ENCODE peak calls at places on chromosome 6, in seven cellular contexts. U is fibroblast of the aortic adventitia, C is cardiac fibroblast, Y is breast epithelium, D is lower lobe of right lung, H is fibroblast of mammary gland, F is spleen. X is an unnamed sample.
A peak's percentile ranks its signal among the peaks of the same experiment; 100 is the strongest.

GRCh38 chr6:23456396-23456795 is 669.6 kb upstream of the NRSN1 start:
- DNase-seq in D (no peak), F (no peak), U (no peak), Y (no peak), C (no peak), H (peak; percentile 5), X (no peak)

GRCh38 chr6:56802570-56802969 is 152.3 kb upstream of the BEND6 start:
- DNase-seq in H (peak; percentile 57), U (peak; percentile 55), C (peak; percentile 65), Y (no peak), D (no peak), F (no peak), X (no peak)

GRCh38 chr6:11812439-11812838 is 33.8 kb upstream of the ADTRP start:
- DNase-seq in U (peak; percentile 7), D (no peak), F (no peak), C (no peak), H (no peak), Y (no peak), X (no peak)

GRCh38 chr6:109008951-109009760 is 85.5 kb downstream of the SESN1 start:
- DNase-seq in D (peak; percentile 98), F (peak; percentile 99), C (peak; percentile 92), U (peak; percentile 76), H (peak; percentile 78), Y (peak; percentile 93), X (peak; percentile 92)

GRCh38 chr6:143564484-143565017 is 53.0 kb upstream of the FUCA2 start:
- DNase-seq in H (no peak), D (no peak), U (no peak), Y (no peak), C (no peak), F (no peak), X (no peak)

GRCh38 chr6:105270511-105270910 is 90.7 kb upstream of the POPDC3 start:
- DNase-seq in C (no peak), F (no peak), U (peak; percentile 55), Y (no peak), D (no peak), H (peak; percentile 89), X (no peak)

GRCh38 chr6:22036267-22036666 is 260.6 kb downstream of the PRL start:
- DNase-seq in H (no peak), D (no peak), U (no peak), F (no peak), C (no peak), Y (no peak), X (no peak)

GRCh38 chr6:29917843-29918242 is 24.5 kb upstream of the HLA-A start:
- DNase-seq in F (no peak), H (no peak), D (no peak), Y (no peak), U (no peak), C (no peak), X (no peak)

GRCh38 chr6:144283781-144284473 is 1.2 kb upstream of the UTRN start:
- DNase-seq in D (no peak), U (peak; percentile 63), C (peak; percentile 53), H (peak; percentile 37), Y (no peak), F (no peak), X (no peak)

GRCh38 chr6:131058236-131058635 is 4.8 kb downstream of the EPB41L2 start:
- DNase-seq in U (peak; percentile 38), D (no peak), F (no peak), H (no peak), C (no peak), Y (no peak), X (no peak)

GRCh38 chr6:33745558-33745957 is 1.1 kb downstream of the IP6K3 start:
- DNase-seq in Y (no peak), H (peak; percentile 12), D (no peak), F (no peak), C (no peak), U (no peak), X (no peak)

GRCh38 chr6:12815089-12815488 is 98.5 kb downstream of the PHACTR1 start:
- DNase-seq in F (no peak), Y (no peak), D (no peak), C (no peak), H (no peak), U (no peak), X (no peak)

GRCh38 chr6:34809914-34810882 is 18.3 kb downstream of the BLTP3A start:
- DNase-seq in D (no peak), F (no peak), Y (no peak), H (no peak), C (no peak), U (no peak), X (no peak)

GRCh38 chr6:41771058-41771983 is 8.4 kb downstream of the FRS3 start:
- DNase-seq in U (no peak), C (no peak), F (no peak), H (no peak), Y (no peak), D (no peak), X (no peak)

GRCh38 chr6:3908961-3909360 is 59.8 kb downstream of the FAM50B start:
- DNase-seq in C (no peak), Y (no peak), U (no peak), F (no peak), D (no peak), H (no peak), X (no peak)

DNA sequence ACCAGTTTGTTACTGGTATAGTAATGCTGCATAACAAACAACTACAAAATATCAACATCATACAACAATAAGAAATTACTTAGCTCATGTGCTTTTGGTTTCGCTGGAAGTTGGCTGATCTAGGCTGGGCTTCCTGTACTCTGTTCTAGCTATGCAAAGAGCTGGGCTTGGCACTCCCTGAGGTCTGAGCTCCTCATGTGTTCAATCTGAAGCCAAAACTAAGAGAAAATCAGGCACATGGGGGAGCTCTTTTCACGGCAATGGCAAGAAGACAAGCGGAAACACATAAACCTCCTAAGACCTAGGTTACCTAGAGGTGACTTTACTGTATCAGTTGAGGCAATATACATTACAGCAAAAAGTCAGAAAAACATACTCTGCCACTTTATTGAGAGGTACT is 574.2 kb downstream of the KHDRBS2 start:
- DNase-seq in Y (no peak), F (no peak), H (no peak), U (no peak), C (no peak), D (no peak), X (no peak)
- TF ChIP-seq CTCF in Y (no peak), F (no peak), H (no peak), U (no peak), C (no peak), D (no peak), X (no peak)

DNA sequence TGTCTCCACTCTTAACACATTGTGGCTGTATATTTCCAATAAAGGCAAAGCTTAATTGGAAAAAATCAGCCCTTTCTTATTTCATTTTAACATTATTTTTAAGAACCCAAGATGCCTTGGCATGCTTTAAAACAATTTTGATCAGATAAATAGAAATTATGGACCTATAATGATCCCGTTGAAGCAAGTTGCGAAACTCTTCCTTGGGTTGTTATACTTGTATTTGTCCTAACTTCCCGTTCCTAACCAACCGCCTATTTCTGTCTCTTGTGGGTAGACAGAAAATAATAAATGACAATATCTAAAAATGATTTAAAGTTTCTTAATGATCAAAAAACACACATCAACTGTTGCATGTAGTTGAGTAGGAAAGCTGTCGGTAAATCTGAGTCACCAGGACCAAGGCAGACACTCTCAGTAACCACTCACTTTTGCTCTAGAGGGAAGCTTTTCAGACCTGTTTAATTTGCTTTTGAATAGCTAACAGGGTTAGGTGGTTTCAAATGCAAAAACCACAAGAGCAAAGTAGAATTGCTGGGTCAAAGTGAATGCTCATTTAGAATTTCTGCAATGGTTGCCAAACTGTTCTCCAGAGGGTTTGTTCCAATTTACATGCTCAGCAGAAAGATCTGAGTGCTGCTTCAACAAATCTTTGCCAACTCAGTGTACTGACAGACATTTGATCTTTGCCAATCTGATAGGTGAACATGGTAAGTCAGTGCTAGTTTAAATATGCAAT is 34.2 kb upstream of the KCNK5 start:
- DNase-seq in Y (no peak), U (no peak), H (peak; percentile 2), F (no peak), D (no peak), C (no peak), X (no peak)
- H3K4me3 ChIP-seq in Y (no peak overlapping the region), U (no peak overlapping the region), H (no peak overlapping the region), F (no peak overlapping the region), D (no peak overlapping the region), C (no peak overlapping the region), X (no peak overlapping the region)

GRCh38 chr6:116629467-116630063 is 13.3 kb downstream of the RSPH4A start:
- DNase-seq in D (no peak), Y (no peak), H (no peak), U (no peak), C (no peak), F (no peak), X (no peak)

GRCh38 chr6:116631379-116631990 is 15.2 kb downstream of the RSPH4A start:
- DNase-seq in D (no peak), U (no peak), F (no peak), C (peak; percentile 10), H (no peak), Y (no peak), X (no peak)

DNA sequence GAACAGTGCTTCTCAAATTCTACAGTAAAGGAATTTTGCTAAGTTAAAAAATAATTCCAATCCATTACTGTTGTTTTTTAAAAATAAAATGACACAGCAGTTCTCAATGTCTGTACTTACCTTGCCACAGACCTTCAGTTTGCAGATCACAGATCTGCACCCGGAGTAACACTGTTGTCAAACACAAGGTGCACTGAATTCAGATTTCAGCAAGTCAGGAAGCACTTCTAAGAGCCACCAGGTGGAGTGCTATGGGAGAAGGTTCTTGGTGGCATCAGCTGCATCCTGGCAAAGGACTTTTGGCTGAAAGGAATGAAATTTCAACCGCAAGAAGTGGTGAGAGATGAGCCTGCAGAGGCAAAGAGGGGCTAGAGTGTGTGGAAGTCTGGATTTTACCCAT is 17.4 kb downstream of the RSPH4A start:
- DNase-seq in F (no peak), U (no peak), Y (no peak), D (no peak), C (no peak), H (peak; percentile 10), X (no peak)
- TF ChIP-seq CTCF in F (no peak), U (peak; percentile 13), Y (no peak), D (no peak), C (peak; percentile 13), H (no peak), X (no peak)

GRCh38 chr6:160014869-160015182 is 45.9 kb downstream of the IGF2R start:
- DNase-seq in D (no peak), Y (no peak), H (no peak), F (no peak), C (no peak), U (no peak), X (no peak)
- H3K4me3 ChIP-seq in D (no peak overlapping the region), Y (no peak overlapping the region), H (no peak overlapping the region), F (no peak overlapping the region), C (no peak overlapping the region), U (no peak overlapping the region), X (no peak overlapping the region)

DNA sequence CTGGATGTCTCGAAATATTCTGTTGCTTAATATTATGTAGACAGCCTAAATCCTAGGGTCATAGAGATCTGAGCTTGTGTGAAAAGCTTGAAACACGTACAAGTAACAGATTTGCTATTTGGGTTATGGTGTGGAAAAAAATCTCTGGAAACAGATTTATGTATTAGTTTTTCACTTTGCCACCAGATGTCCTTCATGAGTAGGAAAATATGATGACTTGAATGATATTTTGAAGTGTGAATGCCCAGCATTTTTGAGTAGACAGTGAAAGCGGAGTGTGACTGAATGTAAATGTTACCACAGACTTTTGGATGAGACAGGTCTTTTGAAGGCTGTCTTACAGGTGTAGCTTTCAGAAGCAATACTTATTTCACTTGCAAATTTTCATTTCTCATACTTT is 4.2 kb upstream of the BMP6 start:
- DNase-seq in F (no peak), H (peak; percentile 52), Y (no peak), U (peak; percentile 69), C (peak; percentile 68), D (no peak), X (no peak)
- TF ChIP-seq CTCF in F (peak; percentile 34), H (peak; percentile 38), Y (no peak), U (peak; percentile 42), C (peak; percentile 34), D (peak; percentile 30), X (no peak)

X was measured in coronary artery.